ENCODE peak calls at places on chromosomes 1 and 21, in four cellular contexts. B is CMK, F is osteocyte, C is fibroblast of the conjunctiva. Z is an unnamed sample.

GRCh38 chr1:44822131-44822701 is 13.9 kb downstream of the BTBD19 start:
- DNase-seq in B (no peak), F (no peak), C (no peak), Z (no peak)

GRCh38 chr21:46191257-46191685 is 7.0 kb upstream of the SPATC1L start:
- DNase-seq in B (no peak), F (peak), C (peak), Z (peak)

GRCh38 chr1:121587777-121588176 is 403.0 kb downstream of the SRGAP2C start:
- DNase-seq in B (no peak), F (no peak), C (no peak), Z (peak)

GRCh38 chr1:117615474-117615873 is 9.6 kb downstream of the TENT5C start:
- DNase-seq in B (no peak), F (no peak), C (no peak), Z (no peak)

GRCh38 chr1:46204406-46204742 is 1.2 kb downstream of the LURAP1 start:
- DNase-seq in B (no peak), F (no peak), C (no peak), Z (no peak)

GRCh38 chr1:160022330-160023310 is 9.2 kb downstream of the PIGM start:
- DNase-seq in B (no peak), F (peak), C (no peak), Z (peak)

GRCh38 chr21:44761747-44762208 is 39.8 kb downstream of the UBE2G2 start:
- DNase-seq in B (no peak), F (no peak), C (no peak), Z (no peak)

GRCh38 chr1:6770727-6771567 is 14.3 kb upstream of the CAMTA1 start:
- DNase-seq in B (no peak), F (no peak), C (no peak), Z (peak)

GRCh38 chr1:61053712-61054608 is 28.4 kb upstream of the NFIA start:
- DNase-seq in B (peak), F (no peak), C (no peak), Z (no peak)

GRCh38 chr21:31473685-31474345 is 129.8 kb upstream of the TIAM1 start:
- DNase-seq in B (no peak), F (no peak), C (no peak), Z (peak)

GRCh38 chr1:165895451-165895871 is 68.0 kb downstream of the UCK2 start:
- DNase-seq in B (no peak), F (no peak), C (no peak), Z (no peak)

GRCh38 chr1:44652445-44653106 is 21.7 kb downstream of the TMEM53 start:
- DNase-seq in B (peak), F (peak), C (peak), Z (peak)

GRCh38 chr21:46092026-46092764 is 5.7 kb upstream of the COL6A2 start:
- DNase-seq in B (no peak), F (peak), C (peak), Z (no peak)

GRCh38 chr1:111666828-111667227 is 47.2 kb downstream of the RAP1A start:
- DNase-seq in B (no peak), F (no peak), C (no peak), Z (no peak)

GRCh38 chr1:31295874-31296485 is 608 bp downstream of the SNRNP40 start:
- DNase-seq in B (no peak), F (no peak), C (no peak), Z (no peak)

GRCh38 chr1:115302390-115302961 is 35.6 kb downstream of the NGF start:
- DNase-seq in B (no peak), F (no peak), C (peak), Z (peak)

GRCh38 chr1:161737625-161738024 is 12.0 kb upstream of the DUSP12 start:
- DNase-seq in B (no peak), F (no peak), C (no peak), Z (no peak)

GRCh38 chr1:24966724-24967346 is 36.8 kb upstream of the RUNX3 start:
- DNase-seq in B (no peak), F (no peak), C (peak), Z (peak)

GRCh38 chr1:82185084-82185483 is 384.4 kb downstream of the ADGRL2 start:
- DNase-seq in B (no peak), F (no peak), C (no peak), Z (no peak)

GRCh38 chr1:220045356-220046051 is 801 bp downstream of the EPRS1 start:
- DNase-seq in B (no peak), F (no peak), C (no peak), Z (peak)